ENCODE peak calls at places on chromosomes 6 and 20, in four cellular contexts. E, Z, L and H are unnamed samples.

GRCh38 chr6:128569737-128570438 is 49.5 kb upstream of the PTPRK start:
- DNase-seq in E (no peak), Z (peak; percentile 27), L (no peak), H (no peak)

GRCh38 chr6:109321752-109322151 is 60.5 kb downstream of the CD164 start:
- DNase-seq in E (no peak), Z (no peak), L (no peak), H (no peak)

GRCh38 chr6:144012534-144012933 is 4.5 kb upstream of the PLAGL1 start:
- DNase-seq in E (no peak), Z (no peak), L (no peak), H (no peak)

GRCh38 chr6:142926494-142927273 is 18.3 kb downstream of the HIVEP2 start:
- DNase-seq in E (peak; percentile 93), Z (peak; percentile 61), L (peak; percentile 22), H (peak; percentile 71)

GRCh38 chr6:43766964-43767461 is 3.0 kb upstream of the VEGFA start:
- DNase-seq in E (peak; percentile 58), Z (no peak), L (no peak), H (peak; percentile 14)

GRCh38 chr20:9838035-9838377 is 870 bp downstream of the PAK5 start:
- DNase-seq in E (no peak), Z (peak; percentile 11), L (no peak), H (no peak)

GRCh38 chr6:717135-717534 is 24.2 kb upstream of the EXOC2 start:
- DNase-seq in E (no peak), Z (no peak), L (no peak), H (no peak)

GRCh38 chr6:107711953-107712522 is 112.1 kb downstream of the SCML4 start:
- DNase-seq in E (no peak), Z (no peak), L (no peak), H (no peak)

GRCh38 chr6:54440549-54440948 is 132.3 kb downstream of the TINAG start:
- DNase-seq in E (no peak), Z (no peak), L (no peak), H (no peak)

GRCh38 chr6:32950010-32950409 is 2.9 kb downstream of the HLA-DMA start:
- DNase-seq in E (no peak), Z (no peak), L (no peak), H (no peak)

GRCh38 chr6:32946893-32947292 is 6.0 kb downstream of the HLA-DMA start:
- DNase-seq in E (no peak), Z (no peak), L (no peak), H (no peak)

GRCh38 chr6:32945953-32946352 is 5.1 kb upstream of the HLA-DMB start:
- DNase-seq in E (no peak), Z (no peak), L (no peak), H (no peak)

GRCh38 chr6:32949113-32949512 is 3.8 kb downstream of the HLA-DMA start:
- DNase-seq in E (no peak), Z (no peak), L (no peak), H (no peak)

DNA sequence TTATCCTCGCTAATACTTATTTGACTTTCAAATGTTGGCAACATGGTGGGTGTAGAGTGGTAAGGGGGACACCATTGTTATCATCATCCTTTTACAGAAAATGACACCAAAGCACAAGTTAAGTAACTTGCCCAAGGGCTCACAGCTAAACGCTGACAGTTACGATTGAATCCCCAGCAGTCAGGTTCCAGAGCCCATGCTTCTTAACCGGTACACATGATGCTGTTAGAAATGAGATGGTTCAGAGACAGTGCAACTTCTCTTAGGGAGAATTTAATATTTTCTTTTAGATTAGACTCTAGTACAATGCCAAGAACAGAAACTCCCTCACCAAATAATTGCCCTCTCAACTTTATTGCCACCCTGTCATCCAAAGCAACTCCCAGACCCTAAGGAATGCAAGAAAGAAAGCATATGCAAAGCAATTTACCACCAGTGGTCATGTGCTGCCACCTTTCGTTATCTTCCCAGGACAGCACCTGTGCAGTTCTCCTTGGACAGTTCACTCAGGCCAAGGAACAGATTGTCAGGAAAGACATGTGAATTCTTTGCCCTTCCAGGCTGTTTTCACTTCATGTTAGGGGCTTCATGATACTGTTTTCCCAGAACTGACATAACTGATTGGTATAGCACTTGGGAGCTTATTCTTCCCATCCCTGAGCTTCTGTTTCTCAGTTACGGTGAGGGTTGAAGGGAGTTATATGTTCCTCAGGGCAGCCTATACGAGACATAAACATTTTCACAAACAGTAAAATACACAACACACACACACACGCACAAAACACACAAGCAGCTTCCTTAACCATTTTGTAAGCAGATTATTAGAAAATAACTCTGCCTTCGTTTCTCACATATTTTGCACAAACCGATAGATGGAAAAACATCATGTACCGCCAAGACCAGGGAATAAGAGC is 5.1 kb downstream of the HLA-DMA start:
- DNase-seq in E (peak; percentile 58), Z (peak; percentile 59), L (no peak), H (peak; percentile 63)
- TF ChIP-seq ELF4 in E (no peak), Z (no peak), L (no peak), H (no peak)

GRCh38 chr20:50561379-50562078 is 51.3 kb downstream of the PTPN1 start:
- DNase-seq in E (no peak), Z (peak; percentile 26), L (no peak), H (no peak)
- TF ChIP-seq ELF4 in E (no peak), Z (no peak), L (no peak), H (no peak)

GRCh38 chr6:119349341-119350201 is at the start of gene MAN1A1:
- DNase-seq in E (peak; percentile 87), Z (peak; percentile 98), L (peak; percentile 98), H (peak; percentile 86)

GRCh38 chr6:119350202-119351004 is 842 bp upstream of the MAN1A1 start:
- DNase-seq in E (peak; percentile 33), Z (peak; percentile 22), L (no peak), H (no peak)

GRCh38 chr6:119349041-119349340 is 570 bp downstream of the MAN1A1 start:
- DNase-seq in E (no peak), Z (peak; percentile 65), L (no peak), H (peak; percentile 39)

GRCh38 chr6:119348308-119349040 is 1.1 kb downstream of the MAN1A1 start:
- DNase-seq in E (peak; percentile 80), Z (peak; percentile 57), L (peak; percentile 34), H (peak; percentile 46)

DNA sequence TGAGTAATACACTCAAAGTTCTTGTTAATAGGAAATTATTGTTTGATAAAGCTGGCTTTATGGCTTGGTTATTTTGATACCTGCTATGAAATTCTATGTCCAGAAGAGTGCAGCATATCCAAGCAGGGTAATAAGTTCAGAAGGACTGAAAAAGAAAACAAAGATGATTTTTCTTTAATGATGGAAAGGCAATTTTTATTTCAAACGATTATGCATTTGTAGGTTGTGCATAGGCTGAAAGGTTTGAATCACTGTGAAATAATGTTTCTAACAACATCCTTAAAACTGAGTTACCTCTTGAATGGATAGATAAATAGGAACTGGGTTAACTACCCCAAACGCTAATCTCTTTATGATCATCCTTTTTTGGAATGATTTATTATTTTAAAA is 1.4 kb upstream of the MAN1A1 start:
- DNase-seq in E (no peak), Z (no peak), L (no peak), H (no peak)
- TF ChIP-seq ELF4 in E (no peak), Z (no peak), L (no peak), H (no peak)

DNA sequence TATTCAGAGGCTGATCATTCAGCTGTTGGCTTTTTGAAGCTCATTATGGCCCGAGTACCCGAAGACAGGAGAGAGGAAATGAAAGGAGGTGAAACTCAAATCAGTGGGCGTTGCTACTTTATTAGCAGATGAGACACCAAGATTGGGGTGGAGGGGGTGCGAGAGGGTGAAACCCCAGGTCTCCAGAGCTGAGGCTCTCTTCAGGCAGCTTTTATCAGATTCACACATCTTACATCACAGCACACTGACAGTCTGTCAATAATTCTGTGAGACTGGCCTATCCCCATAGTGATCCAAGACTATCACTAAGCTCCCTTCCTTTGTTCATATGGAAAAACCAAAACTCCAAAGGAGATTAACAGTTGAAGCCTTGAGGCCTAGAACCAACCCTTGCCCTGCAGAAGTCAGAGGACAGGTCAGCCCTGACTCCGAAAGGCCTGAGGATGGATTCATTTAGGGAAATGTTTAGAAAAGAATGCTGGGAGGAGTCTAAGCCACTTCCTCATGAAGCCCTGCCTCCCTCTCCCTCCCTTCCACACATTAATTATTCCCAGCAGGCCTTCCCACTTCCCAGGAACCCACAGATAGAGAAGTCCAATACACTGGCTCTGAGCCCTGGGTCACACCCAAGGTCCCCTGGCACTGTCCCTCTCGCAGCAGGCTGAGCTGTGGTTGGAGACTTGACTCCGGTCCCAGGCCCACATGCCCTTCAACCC is 23.2 kb downstream of the TRERF1 start:
- DNase-seq in E (no peak), Z (no peak), L (no peak), H (no peak)
- TF ChIP-seq ELF4 in E (no peak), Z (no peak), L (no peak), H (no peak)